ENCODE peak calls at places on chromosomes 3 and 15, in five cellular contexts. Y is fibroblast of mammary gland, J is adrenal gland, P is dorsolateral prefrontal cortex, Q is adipocyte. Z is an unnamed sample.

GRCh38 chr3:52428151-52429005 is 16.5 kb downstream of the SEMA3G start:
- DNase-seq in P (no peak), Y (peak; percentile 84), Q (peak; percentile 93), J (peak; percentile 81), Z (peak; percentile 72)

GRCh38 chr3:58299839-58300516 is 6.1 kb upstream of the RPP14 start:
- DNase-seq in Y (peak; percentile 75), J (peak; percentile 28), P (no peak), Q (peak; percentile 77), Z (peak; percentile 62)

GRCh38 chr3:141431411-141432378 is 55.1 kb upstream of the RASA2 start:
- DNase-seq in P (no peak), Q (no peak), Y (peak; percentile 75), J (no peak), Z (no peak)

GRCh38 chr15:69576035-69576526 is 123.5 kb downstream of the RPLP1 start:
- DNase-seq in P (peak; percentile 80), Y (no peak), Q (peak; percentile 70), J (peak; percentile 67), Z (no peak)

GRCh38 chr3:74351213-74351612 is 263.2 kb downstream of the CNTN3 start:
- DNase-seq in J (no peak), P (no peak), Q (no peak), Y (no peak), Z (no peak)

GRCh38 chr15:101477851-101478353 is 11.6 kb downstream of the PCSK6 start:
- DNase-seq in Q (no peak), Y (no peak), P (no peak), J (no peak), Z (no peak)

GRCh38 chr3:153628591-153628990 is 466.6 kb downstream of the RAP2B start:
- DNase-seq in P (no peak), Q (no peak), Y (no peak), J (no peak), Z (no peak)

GRCh38 chr15:90684281-90684680 is 32.9 kb upstream of the BLM start:
- DNase-seq in P (no peak), Q (no peak), J (no peak), Y (no peak), Z (no peak)

GRCh38 chr3:112074616-112075497 is 11.3 kb upstream of the C3orf52 start:
- DNase-seq in P (no peak), J (peak; percentile 29), Q (peak; percentile 79), Y (peak; percentile 87), Z (peak; percentile 94)

GRCh38 chr15:48858401-48858800 is 19.5 kb upstream of the EID1 start:
- DNase-seq in Q (peak; percentile 37), Y (peak; percentile 72), J (no peak), P (no peak), Z (peak; percentile 38)

GRCh38 chr15:100785181-100786138 is 94.2 kb upstream of the ALDH1A3 start:
- DNase-seq in Q (no peak), J (no peak), Y (peak; percentile 11), P (no peak), Z (no peak)

GRCh38 chr3:153856932-153857331 is 264.3 kb upstream of the ARHGEF26 start:
- DNase-seq in Y (peak; percentile 14), P (no peak), J (no peak), Q (no peak), Z (peak; percentile 6)

GRCh38 chr3:40086890-40087884 is 222.3 kb upstream of the EIF1B start:
- DNase-seq in Q (peak; percentile 51), J (no peak), P (no peak), Y (no peak), Z (no peak)

GRCh38 chr15:82942691-82943090 is 9.8 kb downstream of the HOMER2 start:
- DNase-seq in Q (no peak), Y (peak; percentile 55), P (no peak), J (peak; percentile 69), Z (peak; percentile 14)

GRCh38 chr3:178646205-178646604 is 110.0 kb downstream of the KCNMB2 start:
- DNase-seq in P (no peak), J (no peak), Q (no peak), Y (no peak), Z (no peak)

GRCh38 chr3:114857281-114857680 is 289.8 kb downstream of the ZBTB20 start:
- DNase-seq in Q (no peak), P (no peak), Y (no peak), J (no peak), Z (no peak)

GRCh38 chr15:82903511-82903910 is 49.0 kb downstream of the HOMER2 start:
- DNase-seq in J (no peak), P (no peak), Y (no peak), Q (no peak), Z (no peak)

GRCh38 chr3:195103623-195104022 is 167.3 kb downstream of the XXYLT1 start:
- DNase-seq in Y (peak; percentile 38), P (no peak), J (no peak), Q (peak; percentile 35), Z (no peak)

GRCh38 chr15:32747886-32748285 is 30.1 kb downstream of the GREM1 start:
- DNase-seq in Y (peak; percentile 37), J (no peak), Q (no peak), P (no peak), Z (no peak)

GRCh38 chr3:48596157-48596556 is 1.0 kb upstream of the COL7A1 start:
- DNase-seq in Q (no peak), P (no peak), J (no peak), Y (no peak), Z (no peak)

GRCh38 chr15:77413687-77414349 is 6.1 kb downstream of the PEAK1 start:
- DNase-seq in Y (no peak), P (no peak), Q (no peak), J (no peak), Z (no peak)

GRCh38 chr15:72532991-72533601 is 59.0 kb downstream of the ARIH1 start:
- DNase-seq in J (no peak), Q (no peak), P (no peak), Y (no peak), Z (no peak)

GRCh38 chr15:77627581-77627980 is 5.1 kb downstream of the LINGO1 start:
- DNase-seq in Q (no peak), J (no peak), P (no peak), Y (no peak), Z (no peak)

GRCh38 chr15:59298255-59298856 is 74.3 kb downstream of the MYO1E start:
- DNase-seq in Q (no peak), Y (peak; percentile 32), J (no peak), P (no peak), Z (no peak)

GRCh38 chr3:125156491-125156890 is 56.1 kb downstream of the SLC12A8 start:
- DNase-seq in J (no peak), Y (no peak), P (no peak), Q (no peak), Z (no peak)

GRCh38 chr3:183477801-183478456 is 49.5 kb upstream of the MCF2L2 start:
- DNase-seq in J (no peak), Y (no peak), P (no peak), Q (no peak), Z (no peak)

GRCh38 chr15:98760112-98760826 is 111.9 kb downstream of the IGF1R start:
- DNase-seq in J (no peak), Q (no peak), Y (no peak), P (no peak), Z (no peak)

GRCh38 chr3:170866499-170866898 is 3.5 kb downstream of the RPL22L1 start:
- DNase-seq in Q (no peak), P (no peak), Y (no peak), J (no peak), Z (no peak)

GRCh38 chr3:115512565-115513410 is 110.5 kb upstream of the GAP43 start:
- DNase-seq in J (peak; percentile 12), Q (peak; percentile 56), P (peak; percentile 57), Y (peak; percentile 77), Z (peak; percentile 60)

GRCh38 chr15:27495963-27496459 is 525.0 kb downstream of the GABRG3 start:
- DNase-seq in P (no peak), Y (no peak), J (no peak), Q (no peak), Z (no peak)

GRCh38 chr3:47365213-47366153 is 15.3 kb upstream of the PTPN23 start:
- DNase-seq in P (peak; percentile 33), Y (peak; percentile 85), Q (peak; percentile 73), J (peak; percentile 60), Z (peak; percentile 82)

GRCh38 chr15:74497584-74497983 is 36.6 kb upstream of the UBL7 start:
- DNase-seq in J (no peak), Q (no peak), P (no peak), Y (peak; percentile 44), Z (no peak)

GRCh38 chr15:77160562-77161481 is 89.9 kb upstream of the TSPAN3 start:
- DNase-seq in Q (no peak), Y (no peak), J (no peak), P (no peak), Z (peak; percentile 1)

GRCh38 chr15:28945626-28946215 is 59.9 kb downstream of the APBA2 start:
- DNase-seq in Y (no peak), P (peak; percentile 16), Q (no peak), J (no peak), Z (no peak)

GRCh38 chr3:98901032-98901464 is 447 bp downstream of the DCBLD2 start:
- DNase-seq in Q (peak; percentile 71), J (peak; percentile 60), P (peak; percentile 70), Y (peak; percentile 47), Z (peak; percentile 64)

GRCh38 chr3:55646121-55646520 is 159.0 kb upstream of the WNT5A start:
- DNase-seq in Y (no peak), Q (no peak), J (no peak), P (no peak), Z (no peak)

GRCh38 chr3:55649554-55649953 is 162.4 kb upstream of the WNT5A start:
- DNase-seq in Y (no peak), P (no peak), Q (no peak), J (no peak), Z (no peak)

GRCh38 chr3:55648591-55649318 is 161.6 kb upstream of the WNT5A start:
- DNase-seq in Q (no peak), Y (no peak), J (no peak), P (no peak), Z (no peak)

GRCh38 chr3:55647086-55647485 is 160.0 kb upstream of the WNT5A start:
- DNase-seq in J (no peak), Q (no peak), Y (no peak), P (no peak), Z (no peak)

GRCh38 chr3:55647675-55648074 is 160.6 kb upstream of the WNT5A start:
- DNase-seq in P (peak; percentile 45), J (no peak), Q (no peak), Y (no peak), Z (no peak)
- H3K4me3 ChIP-seq in P (no peak overlapping the region), J (no peak overlapping the region), Q (no peak overlapping the region), Y (no peak overlapping the region), Z (no peak overlapping the region)

DNA sequence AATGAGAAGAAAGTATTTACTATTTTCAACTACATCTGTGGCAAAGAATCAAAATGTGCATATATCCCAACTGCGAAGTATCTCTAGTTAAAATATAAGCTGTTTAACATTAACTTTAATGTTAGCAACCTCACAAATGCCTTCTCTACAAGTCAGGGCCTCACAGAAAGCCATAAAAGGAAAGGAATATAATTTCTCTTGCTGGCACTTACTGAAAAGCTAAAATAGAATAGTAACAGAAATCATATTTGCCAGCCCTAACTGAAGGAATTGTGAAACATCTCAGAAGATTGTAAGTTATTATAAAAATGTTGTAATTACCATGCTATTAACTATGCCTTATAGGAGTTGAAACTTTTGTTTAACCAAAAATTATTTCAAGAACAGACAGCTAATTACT is 65.1 kb upstream of the MBNL1 start:
- DNase-seq in P (no peak), J (no peak), Y (no peak), Q (peak; percentile 66), Z (no peak)
- H3K4me3 ChIP-seq in P (no peak overlapping the region), J (no peak overlapping the region), Y (no peak overlapping the region), Q (peak overlapping the region; percentile 62), Z (no peak overlapping the region)

GRCh38 chr3:9810846-9811245 is 784 bp downstream of the TTLL3 start:
- DNase-seq in J (no peak), Q (no peak), Y (no peak), P (no peak), Z (no peak)
- H3K4me3 ChIP-seq in J (no peak overlapping the region), Q (peak overlapping the region; percentile 74), Y (peak overlapping the region; percentile 48), P (peak overlapping the region; percentile 66), Z (peak overlapping the region; percentile 37)

GRCh38 chr15:80480171-80480811 is 76.1 kb downstream of the ARNT2 start:
- DNase-seq in Y (peak; percentile 60), P (no peak), Q (peak; percentile 37), J (peak; percentile 16), Z (peak; percentile 58)
- H3K4me3 ChIP-seq in Y (no peak overlapping the region), P (no peak overlapping the region), Q (peak overlapping the region; percentile 16), J (no peak overlapping the region), Z (no peak overlapping the region)